ENCODE peak calls at places on chromosomes 3 and 15, in six cellular contexts. T, B, Z, L, K and E are unnamed samples.

GRCh38 chr3:5239602-5240001 is 52.1 kb downstream of the EDEM1 start:
- DNase-seq in T (no peak), B (no peak), Z (no peak), L (no peak), K (no peak), E (peak; percentile 13)

GRCh38 chr3:127030328-127031045 is 47.6 kb downstream of the PLXNA1 start:
- DNase-seq in T (no peak), B (no peak), Z (no peak), L (no peak), K (no peak), E (no peak)

GRCh38 chr15:59553879-59554735 is 57.5 kb upstream of the GCNT3 start:
- DNase-seq in T (no peak), B (no peak), Z (peak; percentile 14), L (no peak), K (no peak), E (no peak)

GRCh38 chr3:128424508-128425069 is 42.1 kb downstream of the DNAJB8 start:
- DNase-seq in T (no peak), B (no peak), Z (peak; percentile 92), L (no peak), K (no peak), E (peak; percentile 54)

GRCh38 chr3:125240496-125240895 is 27.9 kb upstream of the SLC12A8 start:
- DNase-seq in T (no peak), B (no peak), Z (peak; percentile 43), L (peak; percentile 24), K (no peak), E (peak; percentile 35)

GRCh38 chr3:125098929-125099328 is 43.1 kb upstream of the HEG1 start:
- DNase-seq in T (no peak), B (no peak), Z (no peak), L (no peak), K (no peak), E (no peak)

GRCh38 chr15:87939838-87940457 is 316.6 kb downstream of the NTRK3 start:
- DNase-seq in T (no peak), B (no peak), Z (no peak), L (no peak), K (no peak), E (no peak)

GRCh38 chr3:101962055-101962454 is 112.7 kb downstream of the NFKBIZ start:
- DNase-seq in T (no peak), B (no peak), Z (peak; percentile 23), L (no peak), K (no peak), E (peak; percentile 59)

GRCh38 chr3:139491027-139491700 is 14.8 kb upstream of the RBP2 start:
- DNase-seq in T (no peak), B (peak; percentile 47), Z (no peak), L (peak; percentile 15), K (peak; percentile 30), E (no peak)

GRCh38 chr3:170522171-170522570 is 63.7 kb downstream of the SLC7A14 start:
- DNase-seq in T (no peak), B (no peak), Z (peak; percentile 90), L (no peak), K (no peak), E (peak; percentile 52)

GRCh38 chr3:142237891-142238290 is 12.5 kb upstream of the GK5 start:
- DNase-seq in T (no peak), B (no peak), Z (peak; percentile 49), L (no peak), K (no peak), E (no peak)

GRCh38 chr3:76065975-76066374 is 280.6 kb upstream of the ZNF717 start:
- DNase-seq in T (no peak), B (no peak), Z (no peak), L (no peak), K (no peak), E (peak; percentile 30)

GRCh38 chr15:74653426-74654082 is 37.9 kb downstream of the CLK3 start:
- DNase-seq in T (no peak), B (no peak), Z (peak; percentile 82), L (peak; percentile 71), K (no peak), E (peak; percentile 59)

GRCh38 chr3:184769771-184770170 is 42.2 kb upstream of the VPS8 start:
- DNase-seq in T (no peak), B (no peak), Z (no peak), L (no peak), K (no peak), E (no peak)

GRCh38 chr3:184771158-184771730 is 40.7 kb upstream of the VPS8 start:
- DNase-seq in T (no peak), B (no peak), Z (peak; percentile 70), L (no peak), K (no peak), E (no peak)

GRCh38 chr3:184771748-184772147 is 40.2 kb upstream of the VPS8 start:
- DNase-seq in T (no peak), B (no peak), Z (no peak), L (no peak), K (no peak), E (no peak)

GRCh38 chr3:184772667-184773272 is 39.2 kb upstream of the VPS8 start:
- DNase-seq in T (no peak), B (no peak), Z (no peak), L (no peak), K (no peak), E (no peak)

GRCh38 chr3:184770541-184770940 is 41.4 kb upstream of the VPS8 start:
- DNase-seq in T (no peak), B (no peak), Z (no peak), L (no peak), K (no peak), E (no peak)
- H2AK5ac ChIP-seq in T (no peak overlapping the region), B (no peak overlapping the region), Z (no peak overlapping the region), L (no peak overlapping the region), K (no peak overlapping the region), E (peak overlapping the region; percentile 54)

GRCh38 chr3:74711913-74712512 is 97.6 kb upstream of the CNTN3 start:
- DNase-seq in T (no peak), B (no peak), Z (no peak), L (no peak), K (no peak), E (no peak)

GRCh38 chr3:74713977-74714376 is 99.5 kb upstream of the CNTN3 start:
- DNase-seq in T (no peak), B (no peak), Z (no peak), L (no peak), K (no peak), E (no peak)
- H2AFZ ChIP-seq in T (peak overlapping the region; percentile 7), B (no peak overlapping the region), Z (no peak overlapping the region), L (no peak overlapping the region), K (no peak overlapping the region), E (no peak overlapping the region)

GRCh38 chr3:45056608-45057301 is 30.7 kb downstream of the CLEC3B start:
- DNase-seq in T (no peak), B (peak; percentile 61), Z (peak; percentile 46), L (no peak), K (no peak), E (no peak)
- H2AK5ac ChIP-seq in T (no peak overlapping the region), B (no peak overlapping the region), Z (peak overlapping the region; percentile 54), L (no peak overlapping the region), K (no peak overlapping the region), E (peak overlapping the region; percentile 96)

DNA sequence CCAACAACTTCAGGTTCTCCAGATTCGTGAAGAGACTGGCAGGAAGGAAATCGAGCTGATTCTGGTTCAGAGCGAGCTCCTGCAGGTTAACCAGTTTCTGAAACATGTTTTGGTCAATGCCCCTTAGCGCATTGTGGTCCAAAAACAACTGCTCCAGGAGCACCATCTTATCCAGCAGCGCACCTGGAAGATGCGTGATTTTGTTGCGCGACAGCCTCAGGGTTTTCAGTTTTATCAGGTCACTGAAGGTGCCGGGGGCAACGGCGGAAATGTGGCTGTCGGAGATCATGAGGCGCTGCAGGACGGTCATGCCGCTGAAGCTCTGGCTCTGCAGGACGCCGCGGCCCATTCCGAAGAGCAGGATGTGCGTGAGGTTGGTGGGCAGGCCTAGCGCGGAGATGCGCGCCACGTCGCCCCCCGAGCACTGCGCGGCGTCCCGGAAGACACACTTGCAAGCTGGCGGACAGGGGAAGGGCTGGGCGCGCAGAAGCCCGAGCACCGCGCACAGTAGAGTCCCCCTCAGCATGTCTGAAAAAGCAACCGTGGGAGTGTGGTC is 1.2 kb downstream of the GP5 start:
- DNase-seq in T (no peak), B (peak; percentile 66), Z (no peak), L (no peak), K (no peak), E (no peak)
- H2AFZ ChIP-seq in T (no peak overlapping the region), B (no peak overlapping the region), Z (no peak overlapping the region), L (no peak overlapping the region), K (peak overlapping the region; percentile 46), E (peak overlapping the region; percentile 72)

GRCh38 chr3:158279584-158279983 is 169.7 kb downstream of the RSRC1 start:
- DNase-seq in T (no peak), B (no peak), Z (no peak), L (no peak), K (no peak), E (no peak)
- H2AK5ac ChIP-seq in T (no peak overlapping the region), B (no peak overlapping the region), Z (no peak overlapping the region), L (no peak overlapping the region), K (no peak overlapping the region), E (no peak overlapping the region)

GRCh38 chr15:89812126-89812846 is 2.4 kb downstream of the ANPEP start:
- DNase-seq in T (no peak), B (no peak), Z (no peak), L (peak; percentile 9), K (no peak), E (no peak)

GRCh38 chr15:89814112-89814742 is 425 bp downstream of the ANPEP start:
- DNase-seq in T (no peak), B (peak; percentile 29), Z (peak; percentile 18), L (no peak), K (no peak), E (no peak)

GRCh38 chr15:89812847-89813320 is 1.8 kb downstream of the ANPEP start:
- DNase-seq in T (no peak), B (no peak), Z (no peak), L (no peak), K (no peak), E (no peak)

GRCh38 chr15:89815769-89816168 is 1.1 kb upstream of the ANPEP start:
- DNase-seq in T (no peak), B (no peak), Z (no peak), L (no peak), K (no peak), E (no peak)

DNA sequence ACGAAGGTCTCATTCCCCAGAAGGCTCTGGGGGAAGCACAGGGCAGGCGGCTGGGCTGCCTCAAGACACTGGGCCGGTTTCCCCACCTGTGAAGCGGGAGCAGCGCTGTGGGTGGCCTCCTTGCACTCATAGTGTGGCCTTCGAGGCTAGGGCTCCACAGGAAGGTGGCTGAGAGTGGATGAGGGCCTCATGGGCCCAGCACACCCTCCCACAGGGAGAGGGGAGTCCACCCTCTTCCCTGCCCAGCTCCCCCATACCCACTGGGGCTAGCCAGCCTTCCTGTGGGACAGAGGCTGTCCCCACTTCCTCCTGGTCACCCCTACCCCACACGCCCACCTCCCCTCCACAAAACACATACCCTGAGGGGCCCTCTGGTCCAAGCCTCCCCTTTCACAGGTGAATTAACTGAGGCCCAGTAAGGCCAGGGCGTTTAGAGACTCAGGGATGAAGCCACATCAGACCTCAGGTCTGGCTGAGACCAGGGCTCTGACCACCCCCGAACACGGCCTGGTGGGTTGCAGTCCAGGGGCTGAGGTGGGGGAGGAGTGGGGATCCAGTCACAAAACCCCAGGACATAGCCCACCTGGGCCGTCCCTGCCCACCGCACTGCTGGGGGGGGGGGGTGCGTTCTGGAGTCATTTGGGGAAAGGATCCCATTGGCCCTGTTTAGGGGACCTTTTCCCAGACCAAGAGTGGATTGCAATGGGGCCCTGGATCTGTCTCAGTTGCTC is 1.1 kb downstream of the ANPEP start:
- DNase-seq in T (no peak), B (no peak), Z (no peak), L (no peak), K (no peak), E (no peak)
- H2AFZ ChIP-seq in T (no peak overlapping the region), B (no peak overlapping the region), Z (no peak overlapping the region), L (no peak overlapping the region), K (no peak overlapping the region), E (peak overlapping the region; percentile 95)

GRCh38 chr3:51862886-51863285 is 1.5 kb downstream of the IQCF2 start:
- DNase-seq in T (no peak), B (peak; percentile 54), Z (no peak), L (peak; percentile 38), K (no peak), E (no peak)
- H2AK5ac ChIP-seq in T (no peak overlapping the region), B (no peak overlapping the region), Z (no peak overlapping the region), L (no peak overlapping the region), K (no peak overlapping the region), E (no peak overlapping the region)